ENCODE peak calls at places on chromosome 21, in six cellular contexts. One of them, this sample, is unnamed.

GRCh38 chr21:45550552-45551210 is 8.4 kb upstream of the SLC19A1 start:
- DNase-seq in fibroblast of lung: peak; percentile 31
- DNase-seq in left ventricle myocardium inferior: peak; percentile 32
- DNase-seq in A549: no peak
- DNase-seq in breast epithelium: no peak
- DNase-seq in pancreas: no peak
- DNase-seq in this sample: no peak

GRCh38 chr21:29656504-29657227 is 283.1 kb downstream of the GRIK1 start:
- DNase-seq in fibroblast of lung: peak; percentile 78
- DNase-seq in left ventricle myocardium inferior: no peak
- DNase-seq in A549: no peak
- DNase-seq in breast epithelium: no peak
- DNase-seq in pancreas: no peak
- DNase-seq in this sample: no peak

GRCh38 chr21:45019076-45019886 is 55.1 kb upstream of the ADARB1 start:
- DNase-seq in fibroblast of lung: no peak
- DNase-seq in left ventricle myocardium inferior: peak; percentile 29
- DNase-seq in A549: no peak
- DNase-seq in breast epithelium: no peak
- DNase-seq in pancreas: no peak
- DNase-seq in this sample: no peak

GRCh38 chr21:46518983-46519583 is 60.4 kb downstream of the DIP2A start:
- DNase-seq in fibroblast of lung: peak; percentile 18
- DNase-seq in left ventricle myocardium inferior: no peak
- DNase-seq in A549: no peak
- DNase-seq in breast epithelium: no peak
- DNase-seq in pancreas: no peak
- DNase-seq in this sample: no peak

GRCh38 chr21:14550200-14550599 is 4.1 kb upstream of the SAMSN1 start:
- DNase-seq in fibroblast of lung: no peak
- DNase-seq in left ventricle myocardium inferior: no peak
- DNase-seq in A549: no peak
- DNase-seq in breast epithelium: no peak
- DNase-seq in pancreas: no peak
- DNase-seq in this sample: no peak

GRCh38 chr21:27802816-27803475 is 836.1 kb upstream of the ADAMTS5 start:
- DNase-seq in fibroblast of lung: peak; percentile 40
- DNase-seq in left ventricle myocardium inferior: no peak
- DNase-seq in A549: no peak
- DNase-seq in breast epithelium: no peak
- DNase-seq in pancreas: peak; percentile 28
- DNase-seq in this sample: no peak

GRCh38 chr21:37787456-37787855 is 128.8 kb downstream of the KCNJ6 start:
- DNase-seq in fibroblast of lung: peak; percentile 84
- DNase-seq in left ventricle myocardium inferior: no peak
- DNase-seq in A549: peak; percentile 5
- DNase-seq in breast epithelium: no peak
- DNase-seq in pancreas: no peak
- DNase-seq in this sample: no peak

GRCh38 chr21:44952929-44953627 is 13.2 kb downstream of the SLX9 start:
- DNase-seq in fibroblast of lung: no peak
- DNase-seq in left ventricle myocardium inferior: no peak
- DNase-seq in A549: no peak
- DNase-seq in breast epithelium: no peak
- DNase-seq in pancreas: no peak
- DNase-seq in this sample: no peak

GRCh38 chr21:41121785-41122415 is 46.1 kb upstream of the BACE2 start:
- DNase-seq in fibroblast of lung: peak; percentile 73
- DNase-seq in left ventricle myocardium inferior: peak; percentile 79
- DNase-seq in A549: peak; percentile 28
- DNase-seq in breast epithelium: peak; percentile 90
- DNase-seq in pancreas: peak; percentile 91
- DNase-seq in this sample: peak; percentile 84

GRCh38 chr21:34688145-34688544 is 19.4 kb downstream of the CLIC6 start:
- DNase-seq in fibroblast of lung: peak; percentile 35
- DNase-seq in left ventricle myocardium inferior: no peak
- DNase-seq in A549: peak; percentile 28
- DNase-seq in breast epithelium: no peak
- DNase-seq in pancreas: peak; percentile 51
- DNase-seq in this sample: no peak

GRCh38 chr21:45830221-45830640 is 151.3 kb upstream of the COL6A1 start:
- DNase-seq in fibroblast of lung: peak; percentile 36
- DNase-seq in left ventricle myocardium inferior: no peak
- DNase-seq in A549: no peak
- DNase-seq in breast epithelium: no peak
- DNase-seq in pancreas: no peak
- DNase-seq in this sample: no peak

GRCh38 chr21:28763809-28764418 is 228.8 kb downstream of the LTN1 start:
- DNase-seq in fibroblast of lung: no peak
- DNase-seq in left ventricle myocardium inferior: no peak
- DNase-seq in A549: no peak
- DNase-seq in breast epithelium: no peak
- DNase-seq in pancreas: no peak
- DNase-seq in this sample: no peak

GRCh38 chr21:45459171-45460010 is 54.4 kb downstream of the COL18A1 start:
- DNase-seq in fibroblast of lung: no peak
- DNase-seq in left ventricle myocardium inferior: peak; percentile 13
- DNase-seq in A549: no peak
- DNase-seq in breast epithelium: no peak
- DNase-seq in pancreas: no peak
- DNase-seq in this sample: no peak

GRCh38 chr21:16533692-16534407 is 804.1 kb downstream of the USP25 start:
- DNase-seq in fibroblast of lung: no peak
- DNase-seq in left ventricle myocardium inferior: no peak
- DNase-seq in A549: no peak
- DNase-seq in breast epithelium: no peak
- DNase-seq in pancreas: no peak
- DNase-seq in this sample: no peak

GRCh38 chr21:41778974-41779600 is 12.2 kb upstream of the RIPK4 start:
- DNase-seq in fibroblast of lung: no peak
- DNase-seq in left ventricle myocardium inferior: no peak
- DNase-seq in A549: no peak
- DNase-seq in breast epithelium: no peak
- DNase-seq in pancreas: no peak
- DNase-seq in this sample: no peak

GRCh38 chr21:32894321-32894720 is 122.8 kb upstream of the PAXBP1 start:
- DNase-seq in fibroblast of lung: no peak
- DNase-seq in left ventricle myocardium inferior: no peak
- DNase-seq in A549: no peak
- DNase-seq in breast epithelium: no peak
- DNase-seq in pancreas: no peak
- DNase-seq in this sample: no peak

GRCh38 chr21:27476696-27477095 is 509.8 kb upstream of the ADAMTS5 start:
- DNase-seq in fibroblast of lung: peak; percentile 80
- DNase-seq in left ventricle myocardium inferior: no peak
- DNase-seq in A549: no peak
- DNase-seq in breast epithelium: no peak
- DNase-seq in pancreas: no peak
- DNase-seq in this sample: no peak

GRCh38 chr21:15224346-15225086 is 159.7 kb upstream of the NRIP1 start:
- DNase-seq in fibroblast of lung: peak; percentile 95
- DNase-seq in left ventricle myocardium inferior: no peak
- DNase-seq in A549: peak; percentile 21
- DNase-seq in breast epithelium: no peak
- DNase-seq in pancreas: no peak
- DNase-seq in this sample: no peak

GRCh38 chr21:40618216-40618615 is 228.7 kb downstream of the DSCAM start:
- DNase-seq in fibroblast of lung: no peak
- DNase-seq in left ventricle myocardium inferior: no peak
- DNase-seq in A549: no peak
- DNase-seq in breast epithelium: no peak
- DNase-seq in pancreas: no peak
- DNase-seq in this sample: no peak

GRCh38 chr21:24634749-24635148 is 972.5 kb downstream of the MRPL39 start:
- DNase-seq in fibroblast of lung: no peak
- DNase-seq in left ventricle myocardium inferior: no peak
- DNase-seq in A549: no peak
- DNase-seq in breast epithelium: no peak
- DNase-seq in pancreas: no peak
- DNase-seq in this sample: no peak

GRCh38 chr21:33026878-33027400 is 1.2 kb downstream of the OLIG2 start:
- DNase-seq in fibroblast of lung: no peak
- DNase-seq in left ventricle myocardium inferior: no peak
- DNase-seq in A549: no peak
- DNase-seq in breast epithelium: no peak
- DNase-seq in pancreas: no peak
- DNase-seq in this sample: no peak

GRCh38 chr21:41613421-41613998 is 105.6 kb upstream of the TMPRSS2 start:
- DNase-seq in fibroblast of lung: no peak
- DNase-seq in left ventricle myocardium inferior: no peak
- DNase-seq in A549: no peak
- DNase-seq in breast epithelium: no peak
- DNase-seq in pancreas: no peak
- DNase-seq in this sample: no peak

GRCh38 chr21:28442624-28443023 is 550.1 kb downstream of the LTN1 start:
- DNase-seq in fibroblast of lung: peak; percentile 85
- DNase-seq in left ventricle myocardium inferior: no peak
- DNase-seq in A549: no peak
- DNase-seq in breast epithelium: no peak
- DNase-seq in pancreas: no peak
- DNase-seq in this sample: no peak

GRCh38 chr21:30227633-30228404 is 11.9 kb upstream of the CLDN8 start:
- DNase-seq in fibroblast of lung: peak; percentile 89
- DNase-seq in left ventricle myocardium inferior: no peak
- DNase-seq in A549: no peak
- DNase-seq in breast epithelium: peak; percentile 82
- DNase-seq in pancreas: peak; percentile 25
- DNase-seq in this sample: no peak

GRCh38 chr21:14321042-14321441 is 61.9 kb downstream of the HSPA13 start:
- DNase-seq in fibroblast of lung: no peak
- DNase-seq in left ventricle myocardium inferior: no peak
- DNase-seq in A549: no peak
- DNase-seq in breast epithelium: no peak
- DNase-seq in pancreas: no peak
- DNase-seq in this sample: no peak

GRCh38 chr21:44925027-44925755 is 4.5 kb upstream of the ITGB2 start:
- DNase-seq in fibroblast of lung: peak; percentile 35
- DNase-seq in left ventricle myocardium inferior: no peak
- DNase-seq in A549: no peak
- DNase-seq in breast epithelium: no peak
- DNase-seq in pancreas: no peak
- DNase-seq in this sample: no peak

GRCh38 chr21:17513214-17514123 is 626 bp downstream of the CXADR start:
- DNase-seq in fibroblast of lung: peak; percentile 29
- DNase-seq in left ventricle myocardium inferior: no peak
- DNase-seq in A549: no peak
- DNase-seq in breast epithelium: no peak
- DNase-seq in pancreas: peak; percentile 52
- DNase-seq in this sample: no peak

GRCh38 chr21:42878678-42878992 is 704 bp downstream of the WDR4 start:
- DNase-seq in fibroblast of lung: no peak
- DNase-seq in left ventricle myocardium inferior: no peak
- DNase-seq in A549: no peak
- DNase-seq in breast epithelium: no peak
- DNase-seq in pancreas: no peak
- DNase-seq in this sample: no peak
- H3K27ac ChIP-seq in fibroblast of lung: peak overlapping the region; percentile 83
- H3K27ac ChIP-seq in left ventricle myocardium inferior: peak overlapping the region; percentile 89
- H3K27ac ChIP-seq in A549: peak overlapping the region; percentile 90
- H3K27ac ChIP-seq in breast epithelium: peak overlapping the region; percentile 76
- H3K27ac ChIP-seq in pancreas: peak overlapping the region; percentile 60
- H3K27ac ChIP-seq in this sample: peak overlapping the region; percentile 63

GRCh38 chr21:39037807-39038405 is 145.3 kb downstream of the PSMG1 start:
- DNase-seq in fibroblast of lung: no peak
- DNase-seq in left ventricle myocardium inferior: no peak
- DNase-seq in A549: no peak
- DNase-seq in breast epithelium: no peak
- DNase-seq in pancreas: no peak
- DNase-seq in this sample: no peak
- TF ChIP-seq CTCF in fibroblast of lung: no peak
- TF ChIP-seq CTCF in left ventricle myocardium inferior: no peak
- TF ChIP-seq CTCF in A549: no peak
- TF ChIP-seq CTCF in breast epithelium: no peak
- TF ChIP-seq CTCF in pancreas: no peak
- TF ChIP-seq CTCF in this sample: no peak

DNA sequence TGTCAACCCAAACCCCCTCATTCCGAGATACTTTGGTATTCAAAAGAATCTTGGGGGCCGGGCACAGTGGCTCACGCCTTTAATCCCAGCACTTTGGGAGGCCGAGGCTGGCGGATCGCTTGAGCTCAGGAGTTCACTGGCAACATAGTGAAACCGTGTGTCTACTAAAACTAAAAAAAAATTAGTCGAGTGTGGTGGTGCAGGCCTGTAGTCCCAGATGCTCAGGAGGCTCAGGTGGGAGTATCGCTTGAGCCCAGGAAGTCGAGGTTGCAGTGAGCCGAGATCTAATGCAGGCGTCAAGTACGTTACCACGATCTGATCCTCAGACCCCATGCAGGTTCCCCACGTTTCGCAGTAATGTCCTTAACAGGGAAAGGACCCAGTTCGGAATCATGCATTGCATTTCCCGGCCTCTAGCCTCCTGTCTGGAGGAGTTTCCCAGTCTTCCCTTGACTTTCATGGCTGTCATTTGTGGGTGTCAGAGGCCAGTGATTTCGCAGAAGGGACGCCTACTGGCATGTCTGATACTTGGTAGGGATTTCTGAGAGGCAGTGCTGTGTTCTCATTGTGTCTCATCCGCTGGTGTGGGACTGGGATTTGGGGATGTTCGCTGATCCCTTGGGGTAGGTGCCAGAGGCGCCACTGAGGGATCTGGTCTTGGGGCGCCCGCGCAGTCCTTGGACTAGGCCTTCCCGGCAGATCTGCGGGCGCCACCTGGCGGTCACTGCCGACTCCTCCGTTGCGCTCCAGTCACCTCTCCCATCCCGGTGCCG is 39.3 kb upstream of the HMGN1 start:
- DNase-seq in fibroblast of lung: peak; percentile 82
- DNase-seq in left ventricle myocardium inferior: peak; percentile 93
- DNase-seq in A549: peak; percentile 72
- DNase-seq in breast epithelium: peak; percentile 81
- DNase-seq in pancreas: peak; percentile 90
- DNase-seq in this sample: peak; percentile 87
- H3K27ac ChIP-seq in fibroblast of lung: peak overlapping the region; percentile 33
- H3K27ac ChIP-seq in left ventricle myocardium inferior: peak overlapping the region; percentile 83
- H3K27ac ChIP-seq in A549: peak overlapping the region; percentile 86
- H3K27ac ChIP-seq in breast epithelium: peak overlapping the region; percentile 64
- H3K27ac ChIP-seq in pancreas: peak overlapping the region; percentile 1
- H3K27ac ChIP-seq in this sample: peak overlapping the region; percentile 46

DNA sequence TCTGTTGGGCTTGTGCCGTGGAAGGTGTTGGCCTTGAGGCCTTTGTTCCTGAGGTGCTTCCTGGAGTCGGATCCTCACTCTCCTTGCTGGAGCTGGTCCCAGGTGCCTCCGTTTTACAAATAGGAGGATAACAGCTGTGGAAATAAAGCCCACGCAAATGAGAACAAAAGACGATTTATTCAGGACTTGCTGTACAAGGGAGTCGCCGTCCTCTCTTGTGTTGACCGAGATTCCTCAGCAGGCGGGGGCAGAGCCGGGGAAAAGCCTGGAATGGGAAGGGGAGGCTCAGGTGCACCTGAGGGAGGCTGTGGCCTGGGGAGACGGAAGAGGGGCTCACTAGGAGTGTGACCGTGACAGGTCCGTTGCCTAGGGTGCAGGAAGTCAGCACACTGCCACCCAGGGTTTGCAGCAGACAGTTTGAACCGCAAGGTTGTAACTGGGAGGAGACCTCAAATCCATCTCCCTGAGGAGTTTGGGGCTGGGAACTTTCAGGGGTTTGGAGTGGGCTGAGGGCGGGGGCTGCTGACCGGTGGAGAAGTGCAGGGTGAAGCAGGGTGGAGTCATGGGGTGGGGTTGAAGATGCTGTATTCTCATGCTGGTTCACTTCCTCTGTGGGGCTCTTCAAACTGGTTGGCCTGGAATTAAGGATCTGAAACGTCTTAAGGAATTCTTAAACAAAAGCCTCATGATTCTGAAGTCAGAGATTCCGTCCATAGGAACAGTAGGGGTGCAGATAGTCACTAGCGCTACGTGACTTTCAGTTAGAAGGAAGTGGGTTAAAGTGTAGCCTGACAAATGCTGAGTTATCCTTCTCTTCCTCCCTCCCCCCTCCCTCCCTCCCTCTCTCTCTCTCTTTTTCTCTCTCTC is 2.6 kb upstream of the CSTB start:
- DNase-seq in fibroblast of lung: peak; percentile 29
- DNase-seq in left ventricle myocardium inferior: no peak
- DNase-seq in A549: no peak
- DNase-seq in breast epithelium: no peak
- DNase-seq in pancreas: no peak
- DNase-seq in this sample: no peak
- TF ChIP-seq CTCF in fibroblast of lung: no peak
- TF ChIP-seq CTCF in left ventricle myocardium inferior: no peak
- TF ChIP-seq CTCF in A549: no peak
- TF ChIP-seq CTCF in breast epithelium: no peak
- TF ChIP-seq CTCF in pancreas: no peak
- TF ChIP-seq CTCF in this sample: no peak

This sample was measured in coronary artery.